ENCODE peak calls at places on chromosomes 11 and 22, in four cellular contexts. V is A549, U is GM12878, M is HepG2. X is an unnamed sample.

GRCh38 chr11:86748296-86748695 is 52.0 kb upstream of the PRSS23 start:
- DNase-seq in M (no peak), U (no peak), V (no peak), X (no peak)

GRCh38 chr11:299081-299891 is at the start of gene IFITM5:
- DNase-seq in M (no peak), U (no peak), V (no peak), X (no peak)

GRCh38 chr11:2553886-2554285 is 109.1 kb downstream of the KCNQ1 start:
- DNase-seq in U (no peak), M (no peak), V (no peak), X (no peak)

GRCh38 chr11:99015634-99016454 is 4.9 kb upstream of the CNTN5 start:
- DNase-seq in U (peak), V (peak), M (peak), X (peak)

GRCh38 chr11:112606656-112607055 is 346.0 kb upstream of the PLET1 start:
- DNase-seq in U (no peak), M (no peak), V (no peak), X (no peak)

GRCh38 chr22:44648085-44648820 is 53.8 kb upstream of the PRR5 start:
- DNase-seq in V (no peak), M (no peak), U (no peak), X (peak)

GRCh38 chr11:9527481-9528140 is 45.9 kb upstream of the WEE1 start:
- DNase-seq in U (no peak), V (no peak), M (no peak), X (no peak)

GRCh38 chr11:77147668-77148321 is 19.7 kb downstream of the MYO7A start:
- DNase-seq in M (no peak), U (no peak), V (no peak), X (no peak)

GRCh38 chr11:44217432-44217831 is 92.5 kb downstream of the ALX4 start:
- DNase-seq in M (no peak), U (no peak), V (no peak), X (no peak)

GRCh38 chr11:130979386-130979972 is 63.2 kb upstream of the SNX19 start:
- DNase-seq in M (no peak), U (no peak), V (peak), X (peak)

GRCh38 chr11:119352857-119353260 is 6.4 kb upstream of the MFRP start:
- DNase-seq in M (peak), U (no peak), V (no peak), X (peak)

GRCh38 chr22:23199159-23199558 is 18.9 kb downstream of the BCR start:
- DNase-seq in M (no peak), U (no peak), V (no peak), X (no peak)

GRCh38 chr22:25903294-25903693 is 161.3 kb downstream of the MYO18B start:
- DNase-seq in M (no peak), U (no peak), V (no peak), X (peak)

GRCh38 chr11:93728792-93729128 is 12.5 kb downstream of the TAF1D start:
- DNase-seq in V (no peak), U (no peak), M (no peak), X (no peak)

GRCh38 chr11:119795231-119795630 is 66.2 kb upstream of the NECTIN1 start:
- DNase-seq in M (no peak), U (no peak), V (peak), X (no peak)

GRCh38 chr11:128146926-128147605 is 440.3 kb downstream of the ETS1 start:
- DNase-seq in M (no peak), V (no peak), U (no peak), X (no peak)

GRCh38 chr11:60992842-60993409 is 21.4 kb downstream of the CD6 start:
- DNase-seq in U (no peak), M (no peak), V (no peak), X (no peak)

GRCh38 chr11:117071344-117071787 is 26.9 kb downstream of the SIK3 start:
- DNase-seq in U (no peak), M (peak), V (no peak), X (no peak)

GRCh38 chr22:19822301-19823117 is 32.2 kb downstream of the GNB1L start:
- DNase-seq in U (no peak), V (no peak), M (no peak), X (peak)

GRCh38 chr22:17446704-17447103 is 77.4 kb downstream of the CECR2 start:
- DNase-seq in V (no peak), M (no peak), U (no peak), X (no peak)

GRCh38 chr11:44416776-44417175 is 106.8 kb upstream of the ALX4 start:
- DNase-seq in M (no peak), U (no peak), V (no peak), X (no peak)

GRCh38 chr22:24845036-24845918 is 39.3 kb downstream of the SGSM1 start:
- DNase-seq in U (no peak), M (no peak), V (no peak), X (no peak)

GRCh38 chr11:87445002-87445401 is 407.3 kb downstream of the TMEM135 start:
- DNase-seq in M (no peak), V (no peak), U (no peak), X (no peak)

GRCh38 chr22:20494978-20495860 is at the start of gene KLHL22:
- DNase-seq in M (peak), V (no peak), U (no peak), X (peak)

GRCh38 chr22:48187272-48187855 is 1424.9 kb downstream of the TBC1D22A start:
- DNase-seq in V (no peak), U (no peak), M (no peak), X (no peak)

GRCh38 chr22:49299821-49300231 is 527.8 kb downstream of the BRD1 start:
- DNase-seq in M (no peak), U (no peak), V (no peak), X (no peak)

GRCh38 chr11:2272946-2273280 is 2.5 kb upstream of the ASCL2 start:
- DNase-seq in U (no peak), V (no peak), M (no peak), X (no peak)

GRCh38 chr11:13288375-13289029 is 10.9 kb downstream of the BMAL1 start:
- DNase-seq in V (no peak), M (no peak), U (no peak), X (peak)

GRCh38 chr11:45169310-45170072 is 23.1 kb downstream of the PRDM11 start:
- DNase-seq in V (no peak), U (no peak), M (no peak), X (no peak)

GRCh38 chr11:32821517-32821916 is 8.2 kb upstream of the PRRG4 start:
- DNase-seq in M (no peak), U (no peak), V (no peak), X (no peak)

GRCh38 chr11:115819014-115819413 is 314.8 kb upstream of the CADM1 start:
- DNase-seq in U (no peak), M (no peak), V (no peak), X (no peak)

GRCh38 chr11:21144556-21144955 is 475.2 kb downstream of the NELL1 start:
- DNase-seq in U (no peak), M (no peak), V (no peak), X (no peak)

GRCh38 chr22:21568207-21569075 is 927 bp downstream of the UBE2L3 start:
- DNase-seq in V (no peak), U (no peak), M (peak), X (peak)

GRCh38 chr22:29813563-29813962 is 24.5 kb downstream of the ASCC2 start:
- DNase-seq in M (no peak), U (no peak), V (peak), X (no peak)

DNA sequence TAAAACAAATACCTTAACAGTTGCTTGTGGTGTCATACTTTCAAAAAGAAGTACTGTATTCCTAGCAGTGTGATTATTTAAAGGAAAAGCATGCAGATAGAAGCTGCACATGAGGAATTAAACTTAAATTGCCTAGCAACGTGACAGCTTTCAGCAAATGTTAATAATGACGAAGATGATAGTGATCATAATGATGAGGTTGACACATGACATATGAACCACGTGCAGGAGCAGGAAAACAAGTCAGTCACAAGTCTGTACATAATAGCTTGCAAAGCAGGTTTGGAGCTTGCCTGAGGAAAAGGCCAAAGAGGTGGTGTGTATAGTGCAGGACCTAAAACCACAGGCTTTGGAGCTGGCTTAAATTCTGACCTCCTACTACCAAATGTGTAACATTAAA is 30.6 kb upstream of the PIK3C2A start:
- DNase-seq in M (no peak), U (no peak), V (no peak), X (no peak)
- TF ChIP-seq PBX3 in M (no peak), U (no peak), V (no peak), X (no peak)

GRCh38 chr22:46576556-46577351 is 39.3 kb upstream of the CELSR1 start:
- DNase-seq in M (no peak), U (no peak), V (peak), X (peak)
- TF ChIP-seq PBX3 in M (no peak), U (no peak), V (no peak), X (no peak)

DNA sequence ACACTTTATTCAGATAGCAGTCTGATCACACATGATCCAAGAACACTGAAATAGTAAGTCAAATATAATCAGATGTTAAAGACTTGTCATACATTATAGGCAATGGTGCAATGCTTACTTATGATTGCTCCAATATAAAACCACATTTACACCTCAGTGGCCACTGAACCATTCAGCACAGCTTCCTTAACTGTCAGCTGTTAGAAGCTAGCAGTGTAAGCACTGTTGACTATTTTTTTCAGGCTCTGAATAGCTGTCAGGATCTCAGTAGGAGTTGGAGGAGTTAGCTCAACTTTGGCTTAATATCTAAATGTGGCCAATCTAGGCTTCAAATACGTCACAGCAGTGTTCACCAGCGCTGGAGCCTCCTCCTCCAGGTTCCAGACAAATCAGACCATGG is 36.6 kb downstream of the METTL15 start:
- DNase-seq in U (no peak), M (no peak), V (no peak), X (no peak)
- TF ChIP-seq PBX3 in U (no peak), M (no peak), V (no peak), X (no peak)

GRCh38 chr22:39995346-39996252 is 845 bp downstream of the FAM83F start:
- DNase-seq in U (no peak), V (no peak), M (no peak), X (no peak)

GRCh38 chr22:39997939-39998726 is 3.4 kb downstream of the FAM83F start:
- DNase-seq in U (no peak), V (peak), M (no peak), X (peak)

GRCh38 chr22:39997421-39997820 is 2.7 kb downstream of the FAM83F start:
- DNase-seq in V (no peak), U (no peak), M (no peak), X (no peak)

GRCh38 chr22:39994566-39995345 is at the start of gene FAM83F:
- DNase-seq in M (no peak), V (no peak), U (no peak), X (no peak)

GRCh38 chr22:39996732-39997131 is 2.0 kb downstream of the FAM83F start:
- DNase-seq in M (no peak), V (no peak), U (no peak), X (no peak)
- TF ChIP-seq PBX3 in M (no peak), V (no peak), U (no peak), X (no peak)

DNA sequence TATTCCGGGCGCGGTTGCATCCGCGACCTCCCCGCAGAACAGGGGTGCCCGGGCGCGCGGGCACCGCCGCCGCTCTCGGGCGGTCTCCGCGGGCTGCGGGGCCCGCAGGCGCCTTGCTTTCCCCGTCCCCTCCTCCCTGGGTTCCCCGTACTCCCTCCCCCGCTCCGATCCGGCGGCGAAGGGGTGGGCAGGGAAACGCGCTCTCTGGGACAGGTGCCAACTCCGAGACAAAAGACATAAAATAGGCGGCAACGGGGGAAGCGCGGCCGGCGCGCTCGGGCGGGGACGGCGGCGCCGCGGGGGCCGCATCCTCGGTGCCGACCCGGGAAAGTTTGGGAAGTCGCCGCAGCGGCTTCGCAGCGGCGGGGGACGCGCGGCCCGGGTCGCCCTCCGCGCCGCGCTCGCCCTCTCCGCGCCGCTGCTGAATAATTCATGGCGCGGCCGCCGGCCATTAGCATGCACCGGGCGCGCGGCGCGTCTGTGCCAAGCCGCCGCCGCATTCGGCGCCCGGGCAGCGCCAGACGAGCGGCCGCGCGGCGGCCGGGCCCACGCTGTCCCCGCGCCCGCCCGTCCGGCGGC is 78.8 kb upstream of the PPARA start:
- DNase-seq in V (no peak), M (no peak), U (no peak), X (peak)
- TF ChIP-seq PBX3 in V (no peak), M (no peak), U (no peak), X (peak)

GRCh38 chr11:111272420-111272819 is 25.9 kb upstream of the POU2AF3 start:
- DNase-seq in M (no peak), V (no peak), U (no peak), X (no peak)

GRCh38 chr11:111264646-111265045 is 19.1 kb downstream of the POU2AF2 start:
- DNase-seq in M (no peak), V (no peak), U (no peak), X (no peak)

GRCh38 chr11:111265421-111265820 is 19.9 kb downstream of the POU2AF2 start:
- DNase-seq in U (no peak), M (no peak), V (no peak), X (no peak)

GRCh38 chr11:111269146-111269868 is 23.8 kb downstream of the POU2AF2 start:
- DNase-seq in U (no peak), M (peak), V (no peak), X (no peak)
- TF ChIP-seq PBX3 in U (no peak), M (no peak), V (no peak), X (no peak)